ENCODE peak calls at places on chromosomes 2 and 18, in eight cellular contexts. I is fibroblast of lung, W is epithelial cell of esophagus, K is neural crest cell, B is ascending aorta, P is B cell, V is heart left ventricle, Q is heart right ventricle. X is an unnamed sample.

GRCh38 chr2:64203131-64204005 is 59.1 kb upstream of the PELI1 start:
- DNase-seq in I (peak), W (no peak), K (no peak), B (no peak), P (no peak), V (no peak), Q (no peak), X (no peak)

GRCh38 chr2:129888896-129889295 is 90.6 kb upstream of the RAB6C start:
- DNase-seq in I (peak), W (no peak), K (no peak), B (no peak), P (no peak), V (no peak), Q (no peak), X (no peak)

GRCh38 chr18:36490907-36491306 is 193.4 kb downstream of the FHOD3 start:
- DNase-seq in I (no peak), W (no peak), K (no peak), B (no peak), P (no peak), V (no peak), Q (no peak), X (no peak)

GRCh38 chr2:56177420-56178220 is 6.2 kb upstream of the CCDC85A start:
- DNase-seq in I (no peak), W (no peak), K (no peak), B (no peak), P (no peak), V (no peak), Q (no peak), X (no peak)

GRCh38 chr2:27582129-27582694 is 630 bp upstream of the ZNF512 start:
- DNase-seq in I (no peak), W (no peak), K (no peak), B (no peak), P (no peak), V (no peak), Q (peak), X (no peak)

GRCh38 chr2:195003926-195004325 is 653.1 kb upstream of the SLC39A10 start:
- DNase-seq in I (no peak), W (no peak), K (no peak), B (no peak), P (no peak), V (no peak), Q (no peak), X (no peak)

GRCh38 chr2:240435955-240436625 is 627 bp downstream of the GPC1 start:
- DNase-seq in I (no peak), W (no peak), K (no peak), B (no peak), P (no peak), V (peak), Q (no peak), X (no peak)

GRCh38 chr2:215748446-215748845 is 264.9 kb downstream of the MREG start:
- DNase-seq in I (no peak), W (peak), K (no peak), B (no peak), P (no peak), V (no peak), Q (peak), X (no peak)

GRCh38 chr2:10306901-10307463 is 4.3 kb downstream of the HPCAL1 start:
- DNase-seq in I (no peak), W (no peak), K (no peak), B (no peak), P (no peak), V (no peak), Q (no peak), X (no peak)

GRCh38 chr2:234091432-234091879 is 41.0 kb downstream of the SPP2 start:
- DNase-seq in I (peak), W (peak), K (no peak), B (no peak), P (no peak), V (no peak), Q (no peak), X (no peak)

GRCh38 chr2:53549497-53549896 is 218.1 kb upstream of the CHAC2 start:
- DNase-seq in I (no peak), W (no peak), K (no peak), B (no peak), P (no peak), V (peak), Q (peak), X (no peak)

GRCh38 chr2:102603904-102604303 is 15.4 kb upstream of the SLC9A2 start:
- DNase-seq in I (no peak), W (peak), K (no peak), B (no peak), P (no peak), V (no peak), Q (no peak), X (no peak)

GRCh38 chr18:8139127-8139591 is 470.1 kb upstream of the RAB12 start:
- DNase-seq in I (no peak), W (no peak), K (no peak), B (no peak), P (no peak), V (no peak), Q (peak), X (no peak)
- TF ChIP-seq CTCF in I (no peak), W (no peak), K (no peak), B (no peak), P (no peak), V (no peak), Q (no peak), X (no peak)

GRCh38 chr2:38540580-38541290 is 62.0 kb downstream of the HNRNPLL start:
- DNase-seq in I (no peak), W (no peak), K (no peak), B (no peak), P (no peak), V (no peak), Q (no peak), X (no peak)

GRCh38 chr2:38535404-38535744 is 67.4 kb downstream of the HNRNPLL start:
- DNase-seq in I (no peak), W (no peak), K (no peak), B (no peak), P (no peak), V (no peak), Q (no peak), X (no peak)

GRCh38 chr2:38535745-38536506 is 66.8 kb downstream of the HNRNPLL start:
- DNase-seq in I (peak), W (peak), K (peak), B (peak), P (peak), V (peak), Q (peak), X (peak)

GRCh38 chr2:38537937-38538525 is 64.7 kb downstream of the HNRNPLL start:
- DNase-seq in I (no peak), W (no peak), K (no peak), B (no peak), P (no peak), V (no peak), Q (no peak), X (no peak)

GRCh38 chr2:38539086-38539485 is 63.6 kb downstream of the HNRNPLL start:
- DNase-seq in I (no peak), W (no peak), K (no peak), B (no peak), P (no peak), V (no peak), Q (no peak), X (no peak)
- TF ChIP-seq CTCF in I (no peak), W (no peak), K (no peak), B (no peak), P (no peak), V (no peak), Q (no peak), X (no peak)

GRCh38 chr2:47017541-47017940 is 101.9 kb upstream of the MCFD2 start:
- DNase-seq in I (no peak), W (no peak), K (no peak), B (no peak), P (no peak), V (no peak), Q (no peak), X (no peak)

GRCh38 chr2:47015730-47016129 is 100.1 kb upstream of the MCFD2 start:
- DNase-seq in I (no peak), W (no peak), K (no peak), B (no peak), P (no peak), V (no peak), Q (no peak), X (no peak)

GRCh38 chr2:47014564-47015051 is 99.0 kb upstream of the MCFD2 start:
- DNase-seq in I (no peak), W (no peak), K (no peak), B (no peak), P (no peak), V (no peak), Q (no peak), X (no peak)

GRCh38 chr2:47015206-47015605 is 99.6 kb upstream of the MCFD2 start:
- DNase-seq in I (no peak), W (no peak), K (no peak), B (no peak), P (no peak), V (no peak), Q (no peak), X (no peak)

GRCh38 chr2:47016172-47016913 is 100.7 kb upstream of the MCFD2 start:
- DNase-seq in I (peak), W (peak), K (no peak), B (no peak), P (no peak), V (peak), Q (no peak), X (no peak)
- TF ChIP-seq CTCF in I (no peak), W (peak), K (no peak), B (no peak), P (no peak), V (no peak), Q (no peak), X (no peak)

GRCh38 chr2:149125031-149125725 is 86.7 kb downstream of the LYPD6B start:
- DNase-seq in I (no peak), W (peak), K (no peak), B (no peak), P (no peak), V (no peak), Q (no peak), X (no peak)

GRCh38 chr2:149132303-149132702 is 93.8 kb downstream of the LYPD6B start:
- DNase-seq in I (no peak), W (no peak), K (no peak), B (no peak), P (no peak), V (no peak), Q (no peak), X (no peak)

GRCh38 chr2:149134335-149134923 is 95.9 kb downstream of the LYPD6B start:
- DNase-seq in I (no peak), W (no peak), K (no peak), B (no peak), P (no peak), V (no peak), Q (no peak), X (no peak)

GRCh38 chr2:149129433-149129832 is 90.9 kb downstream of the LYPD6B start:
- DNase-seq in I (peak), W (no peak), K (no peak), B (no peak), P (no peak), V (no peak), Q (no peak), X (no peak)
- TF ChIP-seq CTCF in I (no peak), W (no peak), K (no peak), B (no peak), P (no peak), V (no peak), Q (no peak), X (no peak)

GRCh38 chr2:60296219-60296955 is 257.1 kb downstream of the BCL11A start:
- DNase-seq in I (no peak), W (peak), K (no peak), B (no peak), P (no peak), V (no peak), Q (no peak), X (no peak)

GRCh38 chr2:60295591-60295962 is 257.9 kb downstream of the BCL11A start:
- DNase-seq in I (no peak), W (no peak), K (no peak), B (no peak), P (no peak), V (no peak), Q (no peak), X (no peak)

GRCh38 chr2:60292242-60292641 is 261.2 kb downstream of the BCL11A start:
- DNase-seq in I (no peak), W (no peak), K (no peak), B (no peak), P (no peak), V (no peak), Q (no peak), X (no peak)

GRCh38 chr2:60297296-60298010 is 256.0 kb downstream of the BCL11A start:
- DNase-seq in I (no peak), W (peak), K (no peak), B (no peak), P (no peak), V (no peak), Q (no peak), X (no peak)

DNA sequence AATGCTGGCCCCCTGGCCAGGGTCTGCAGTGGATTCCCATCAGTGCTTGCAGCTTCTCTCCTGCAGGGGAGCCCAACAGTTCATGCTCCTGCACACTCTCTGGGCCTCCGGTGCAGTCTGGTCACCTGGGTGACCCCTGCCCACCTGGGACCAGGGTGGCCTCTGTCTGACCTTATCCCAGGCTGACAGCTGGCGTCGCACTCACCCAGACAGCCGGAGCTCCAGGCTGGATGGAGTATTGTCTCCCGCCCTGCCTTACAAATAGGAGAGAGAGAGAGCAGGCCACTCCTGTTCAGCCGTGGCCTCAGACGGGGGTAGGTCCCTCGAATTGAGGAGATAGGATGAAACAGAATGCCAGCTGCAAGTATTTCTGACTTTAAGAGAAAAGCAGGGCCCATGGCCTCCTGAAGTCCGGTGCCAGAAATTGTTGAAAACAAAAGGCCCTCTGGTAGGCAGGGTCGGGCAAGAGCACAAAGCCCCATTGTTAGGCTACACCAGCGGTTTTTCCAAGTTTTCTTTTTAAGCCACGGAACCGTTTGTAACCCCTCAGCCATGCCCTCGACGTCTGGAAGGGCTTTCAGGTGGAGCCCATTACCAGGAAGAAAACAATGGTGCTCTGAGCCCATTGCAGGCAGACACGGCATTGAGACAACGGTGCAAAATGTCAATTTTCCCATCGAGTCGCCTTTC is 258.4 kb downstream of the BCL11A start:
- DNase-seq in I (no peak), W (no peak), K (peak), B (no peak), P (no peak), V (no peak), Q (no peak), X (no peak)
- TF ChIP-seq CTCF in I (no peak), W (no peak), K (no peak), B (no peak), P (no peak), V (no peak), Q (no peak), X (no peak)

DNA sequence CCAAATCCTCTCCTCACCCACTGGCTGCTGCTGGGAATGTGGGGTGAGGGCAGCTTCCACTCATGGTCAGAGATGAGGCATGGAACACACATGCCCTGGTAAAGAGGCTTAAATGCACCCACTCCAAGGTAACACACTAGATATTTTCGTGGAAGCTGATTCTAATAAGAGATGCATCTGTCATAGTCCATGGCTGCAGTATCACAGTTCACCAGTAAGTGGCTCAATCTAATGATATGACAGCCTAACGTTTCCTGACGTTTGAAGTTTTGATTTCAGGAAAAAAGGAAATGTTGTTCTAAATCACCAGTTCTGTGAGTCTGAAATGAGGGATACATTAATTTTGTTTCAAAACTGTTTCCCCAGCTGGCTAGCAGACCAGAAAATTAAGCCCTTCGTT is 38.2 kb downstream of the LCT start:
- DNase-seq in I (no peak), W (peak), K (no peak), B (no peak), P (no peak), V (no peak), Q (no peak), X (no peak)
- TF ChIP-seq CTCF in I (peak), W (peak), K (peak), B (no peak), P (no peak), V (peak), Q (no peak), X (no peak)

GRCh38 chr2:19893520-19894134 is 8.2 kb downstream of the TTC32 start:
- DNase-seq in I (no peak), W (no peak), K (no peak), B (no peak), P (no peak), V (no peak), Q (no peak), X (peak)
- TF ChIP-seq CTCF in I (no peak), W (no peak), K (no peak), B (no peak), P (no peak), V (no peak), Q (no peak), X (no peak)

DNA sequence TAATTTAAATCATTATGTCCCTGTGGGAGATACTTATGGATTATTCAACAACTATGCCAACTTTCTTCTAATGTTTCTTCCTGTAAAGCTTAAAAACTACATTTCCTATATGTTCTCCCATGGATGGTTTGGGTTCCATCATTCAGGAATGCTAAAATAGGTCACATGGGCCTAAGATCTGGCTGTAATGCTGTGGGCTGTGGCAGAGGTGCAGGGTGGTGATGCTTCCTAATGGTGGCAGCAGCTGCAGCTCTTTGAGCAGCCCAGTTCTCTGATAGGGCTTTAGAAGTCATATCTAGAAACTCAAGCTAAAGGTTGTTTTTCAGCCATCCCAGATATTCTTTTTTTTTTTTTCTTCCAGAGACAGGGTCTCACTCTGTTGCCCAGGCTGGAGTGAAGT is 266.1 kb downstream of the ZNF385B start:
- DNase-seq in I (no peak), W (peak), K (no peak), B (no peak), P (no peak), V (no peak), Q (no peak), X (no peak)
- TF ChIP-seq CTCF in I (no peak), W (no peak), K (no peak), B (no peak), P (no peak), V (peak), Q (no peak), X (no peak)

X was measured in GM10248.